ENCODE peak calls at places on chromosomes 16 and 17, in eight cellular contexts. Z is tibial nerve, W is dorsolateral prefrontal cortex, V is NCI-H1105 treated with DMSO at 0.1 percent for 48 hours, C is ascending aorta, S is T1000, I is Caki2, F is SHP77. R is an unnamed sample.

GRCh38 chr17:44601574-44602372 is 44.5 kb downstream of the FZD2 start:
- DNase-seq in Z (no peak), W (no peak), V (no peak), C (no peak), S (no peak), I (no peak), F (no peak), R (no peak)

GRCh38 chr17:80453126-80453979 is 23.1 kb downstream of the NPTX1 start:
- DNase-seq in Z (no peak), W (no peak), V (no peak), C (no peak), S (no peak), I (no peak), F (no peak), R (no peak)

GRCh38 chr16:68370921-68371651 is 60.3 kb downstream of the PRMT7 start:
- DNase-seq in Z (no peak), W (no peak), V (no peak), C (no peak), S (no peak), I (no peak), F (no peak), R (no peak)

GRCh38 chr16:9077001-9077809 is 14.2 kb upstream of the HAPSTR1 start:
- DNase-seq in Z (no peak), W (no peak), V (no peak), C (no peak), S (peak; percentile 66), I (peak; percentile 95), F (no peak), R (no peak)

GRCh38 chr16:17939723-17940122 is 396.8 kb downstream of the NPIPA8 start:
- DNase-seq in Z (no peak), W (no peak), V (no peak), C (no peak), S (no peak), I (no peak), F (no peak), R (no peak)

GRCh38 chr16:58306327-58306726 is 11.5 kb upstream of the PRSS54 start:
- DNase-seq in Z (no peak), W (no peak), V (no peak), C (no peak), S (no peak), I (no peak), F (no peak), R (no peak)

GRCh38 chr17:80879723-80880649 is 111.7 kb upstream of the CHMP6 start:
- DNase-seq in Z (no peak), W (no peak), V (no peak), C (no peak), S (no peak), I (no peak), F (no peak), R (no peak)

GRCh38 chr17:69430488-69430887 is 16.0 kb downstream of the MAP2K6 start:
- DNase-seq in Z (no peak), W (no peak), V (peak; percentile 19), C (no peak), S (no peak), I (no peak), F (no peak), R (no peak)

GRCh38 chr16:57029161-57030160 is 40.1 kb downstream of the NLRC5 start:
- DNase-seq in Z (no peak), W (no peak), V (no peak), C (no peak), S (no peak), I (no peak), F (no peak), R (no peak)

GRCh38 chr17:4393806-4394205 is 27.3 kb upstream of the UBE2G1 start:
- DNase-seq in Z (no peak), W (no peak), V (no peak), C (no peak), S (no peak), I (no peak), F (no peak), R (no peak)

GRCh38 chr17:34398990-34399389 is 36.0 kb upstream of the CCL1 start:
- DNase-seq in Z (no peak), W (no peak), V (no peak), C (no peak), S (no peak), I (no peak), F (no peak), R (no peak)

GRCh38 chr17:21304091-21304490 is 19.6 kb downstream of the MAP2K3 start:
- DNase-seq in Z (no peak), W (no peak), V (no peak), C (no peak), S (no peak), I (no peak), F (no peak), R (no peak)

GRCh38 chr16:3553138-3553923 is 23.9 kb downstream of the NLRC3 start:
- DNase-seq in Z (no peak), W (no peak), V (peak; percentile 26), C (no peak), S (no peak), I (no peak), F (no peak), R (no peak)

GRCh38 chr17:76968707-76969597 is 100.7 kb downstream of the MGAT5B start:
- DNase-seq in Z (no peak), W (peak; percentile 44), V (peak; percentile 89), C (no peak), S (no peak), I (no peak), F (peak; percentile 77), R (no peak)

GRCh38 chr16:75593825-75594820 is 27.9 kb downstream of the GABARAPL2 start:
- DNase-seq in Z (no peak), W (no peak), V (no peak), C (no peak), S (no peak), I (peak; percentile 44), F (peak; percentile 69), R (no peak)

GRCh38 chr17:72448019-72448418 is 327.2 kb downstream of the SOX9 start:
- DNase-seq in Z (no peak), W (no peak), V (no peak), C (no peak), S (no peak), I (no peak), F (no peak), R (no peak)

GRCh38 chr17:31072186-31072585 is 22.6 kb upstream of the NF1 start:
- DNase-seq in Z (no peak), W (no peak), V (no peak), C (no peak), S (peak; percentile 8), I (no peak), F (no peak), R (no peak)

GRCh38 chr16:7919782-7920181 is 587.1 kb downstream of the RBFOX1 start:
- DNase-seq in Z (no peak), W (no peak), V (no peak), C (no peak), S (no peak), I (no peak), F (no peak), R (no peak)

GRCh38 chr16:67499159-67499558 is 15.8 kb upstream of the AGRP start:
- DNase-seq in Z (no peak), W (no peak), V (no peak), C (no peak), S (no peak), I (no peak), F (no peak), R (no peak)

GRCh38 chr16:77585379-77585778 is 136.9 kb upstream of the NUDT7 start:
- DNase-seq in Z (no peak), W (no peak), V (no peak), C (no peak), S (no peak), I (no peak), F (no peak), R (no peak)

GRCh38 chr17:76240461-76241204 is at the start of gene RNF157:
- DNase-seq in Z (no peak), W (peak; percentile 51), V (peak; percentile 12), C (peak; percentile 76), S (peak; percentile 14), I (peak; percentile 74), F (no peak), R (no peak)

GRCh38 chr17:53896047-53896446 is 73.3 kb downstream of the KIF2B start:
- DNase-seq in Z (no peak), W (no peak), V (no peak), C (no peak), S (no peak), I (no peak), F (no peak), R (no peak)

GRCh38 chr16:69176033-69176780 is 10.8 kb upstream of the SNTB2 start:
- DNase-seq in Z (no peak), W (no peak), V (no peak), C (peak; percentile 63), S (no peak), I (no peak), F (no peak), R (no peak)

GRCh38 chr17:77420476-77420803 is 279.7 kb downstream of the SEC14L1 start:
- DNase-seq in Z (no peak), W (no peak), V (no peak), C (no peak), S (no peak), I (no peak), F (no peak), R (no peak)

GRCh38 chr17:69223809-69224208 is 4.8 kb downstream of the ABCA10 start:
- DNase-seq in Z (no peak), W (no peak), V (no peak), C (no peak), S (no peak), I (no peak), F (no peak), R (no peak)

GRCh38 chr17:47203984-47204721 is 5.0 kb upstream of the MYL4 start:
- DNase-seq in Z (no peak), W (no peak), V (no peak), C (no peak), S (no peak), I (no peak), F (no peak), R (no peak)